ENCODE peak calls at places on chromosomes 13 and 19, in six cellular contexts. M, Q, P, I, Y and G are unnamed samples.

GRCh38 chr13:30312859-30313258 is 5.5 kb upstream of the KATNAL1 start:
- DNase-seq in M (no peak), P (no peak), Q (no peak), Y (no peak), I (no peak), G (no peak)

GRCh38 chr13:44416297-44416696 is 42.7 kb downstream of the SERP2 start:
- DNase-seq in I (no peak), P (no peak), Y (no peak), Q (no peak), M (no peak), G (no peak)

GRCh38 chr13:88424463-88424862 is 753.3 kb downstream of the SLITRK5 start:
- DNase-seq in M (no peak), Q (no peak), P (no peak), Y (no peak), I (no peak), G (no peak)

GRCh38 chr13:51958217-51958547 is 53.1 kb downstream of the ATP7B start:
- DNase-seq in M (no peak), P (no peak), Q (no peak), I (no peak), Y (no peak), G (no peak)

GRCh38 chr19:54554896-54555295 is 18.7 kb upstream of the LILRA2 start:
- DNase-seq in Y (no peak), I (no peak), P (no peak), Q (no peak), M (no peak), G (no peak)

GRCh38 chr19:12837225-12837624 is 1.1 kb upstream of the MAST1 start:
- DNase-seq in P (no peak), Y (no peak), M (no peak), I (no peak), Q (no peak), G (no peak)

GRCh38 chr13:73608731-73609485 is 525.3 kb downstream of the KLF12 start:
- DNase-seq in Y (no peak), P (peak; percentile 37), Q (no peak), I (no peak), M (no peak), G (no peak)

GRCh38 chr19:47094557-47095517 is 18.7 kb downstream of the ZC3H4 start:
- DNase-seq in I (no peak), Y (no peak), M (no peak), P (peak; percentile 81), Q (no peak), G (no peak)

GRCh38 chr19:55376381-55376933 is at the start of gene TMEM190:
- DNase-seq in Y (no peak), I (no peak), Q (no peak), M (no peak), P (no peak), G (no peak)

GRCh38 chr13:75761373-75761772 is 125.2 kb downstream of the LMO7 start:
- DNase-seq in Q (no peak), I (no peak), P (no peak), Y (no peak), M (no peak), G (no peak)

GRCh38 chr13:87052731-87053130 is 618.4 kb upstream of the SLITRK5 start:
- DNase-seq in Q (no peak), P (no peak), I (peak; percentile 74), Y (no peak), M (no peak), G (no peak)

GRCh38 chr13:97344250-97345175 is 89.5 kb upstream of the RAP2A start:
- DNase-seq in Y (no peak), P (peak; percentile 38), Q (no peak), M (peak; percentile 36), I (peak; percentile 75), G (no peak)

GRCh38 chr19:35292421-35292820 is 460 bp downstream of the MAG start:
- DNase-seq in P (no peak), Q (no peak), M (no peak), Y (no peak), I (no peak), G (no peak)

GRCh38 chr19:32878988-32879387 is 9.4 kb upstream of the SLC7A9 start:
- DNase-seq in Q (no peak), M (no peak), I (no peak), P (no peak), Y (no peak), G (no peak)

GRCh38 chr19:32971715-32972540 is at the start of the genes CEP89 and FAAP24:
- DNase-seq in Q (peak; percentile 99), M (peak; percentile 98), Y (peak; percentile 95), I (peak; percentile 99), P (peak; percentile 98), G (peak; percentile 99)

GRCh38 chr19:11995174-11995573 is 30.3 kb downstream of the ZNF763 start:
- DNase-seq in I (peak; percentile 38), P (no peak), M (no peak), Q (no peak), Y (no peak), G (no peak)

GRCh38 chr13:114310961-114311360 is 3.3 kb upstream of the CHAMP1 start:
- DNase-seq in Y (no peak), M (no peak), Q (no peak), I (no peak), P (no peak), G (peak; percentile 37)

GRCh38 chr13:110118106-110118505 is 188.9 kb downstream of the COL4A1 start:
- DNase-seq in I (no peak), Y (no peak), Q (no peak), M (no peak), P (no peak), G (no peak)

GRCh38 chr19:10418281-10419199 is 1.8 kb upstream of the PDE4A start:
- DNase-seq in P (no peak), I (no peak), M (no peak), Y (no peak), Q (no peak), G (no peak)

DNA sequence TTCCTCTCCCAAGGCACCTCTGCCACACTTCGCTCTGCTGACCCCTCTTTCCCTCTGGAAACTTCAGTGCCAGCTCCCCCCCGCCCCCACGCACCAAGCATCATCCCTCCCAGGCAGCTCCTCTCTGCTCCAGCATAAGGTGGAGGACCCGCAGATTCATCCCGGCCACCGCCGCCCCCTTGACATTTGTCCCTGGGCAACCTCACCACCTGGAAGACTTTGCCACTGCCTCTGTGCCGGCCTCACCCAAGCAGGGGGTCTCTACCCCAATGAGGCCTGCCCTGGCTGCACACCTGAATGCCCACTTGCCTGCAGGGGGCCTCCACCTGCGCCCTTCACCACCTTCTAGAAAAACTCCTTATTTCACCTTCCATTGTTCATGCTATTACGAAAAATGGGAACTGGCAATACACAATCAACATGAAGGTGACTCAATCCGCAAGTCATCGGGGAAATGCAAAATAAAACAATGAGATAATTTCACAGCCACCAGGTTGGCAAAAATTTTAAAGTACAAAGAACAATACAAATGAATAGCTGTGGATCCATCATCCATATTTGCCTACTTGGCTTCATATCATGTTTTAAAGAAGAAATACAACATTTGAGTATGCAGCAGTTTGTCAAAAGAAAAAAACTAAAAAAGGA is 21.9 kb downstream of the CCNE1 start:
- DNase-seq in Y (no peak), P (no peak), M (no peak), I (no peak), Q (no peak), G (no peak)
- TF ChIP-seq CTCF in Y (no peak), P (no peak), M (no peak), I (no peak), Q (no peak), G (no peak)

GRCh38 chr13:66489172-66489571 is 741.0 kb downstream of the PCDH9 start:
- DNase-seq in Y (no peak), P (no peak), M (no peak), Q (no peak), I (no peak), G (no peak)
- TF ChIP-seq CTCF in Y (no peak), P (no peak), M (no peak), Q (no peak), I (no peak), G (no peak)

GRCh38 chr19:50798943-50799851 is 9.0 kb downstream of the ACP4 start:
- DNase-seq in M (no peak), Y (no peak), P (no peak), I (no peak), Q (no peak), G (no peak)

GRCh38 chr19:50801107-50801506 is 10.9 kb downstream of the ACP4 start:
- DNase-seq in Q (no peak), I (no peak), P (no peak), Y (no peak), M (no peak), G (no peak)

GRCh38 chr19:50808856-50809255 is 14.7 kb downstream of the KLK1 start:
- DNase-seq in I (no peak), P (no peak), M (no peak), Q (no peak), Y (no peak), G (no peak)

GRCh38 chr19:50803633-50804419 is 13.6 kb downstream of the ACP4 start:
- DNase-seq in M (no peak), I (peak; percentile 10), P (no peak), Y (no peak), Q (no peak), G (no peak)

DNA sequence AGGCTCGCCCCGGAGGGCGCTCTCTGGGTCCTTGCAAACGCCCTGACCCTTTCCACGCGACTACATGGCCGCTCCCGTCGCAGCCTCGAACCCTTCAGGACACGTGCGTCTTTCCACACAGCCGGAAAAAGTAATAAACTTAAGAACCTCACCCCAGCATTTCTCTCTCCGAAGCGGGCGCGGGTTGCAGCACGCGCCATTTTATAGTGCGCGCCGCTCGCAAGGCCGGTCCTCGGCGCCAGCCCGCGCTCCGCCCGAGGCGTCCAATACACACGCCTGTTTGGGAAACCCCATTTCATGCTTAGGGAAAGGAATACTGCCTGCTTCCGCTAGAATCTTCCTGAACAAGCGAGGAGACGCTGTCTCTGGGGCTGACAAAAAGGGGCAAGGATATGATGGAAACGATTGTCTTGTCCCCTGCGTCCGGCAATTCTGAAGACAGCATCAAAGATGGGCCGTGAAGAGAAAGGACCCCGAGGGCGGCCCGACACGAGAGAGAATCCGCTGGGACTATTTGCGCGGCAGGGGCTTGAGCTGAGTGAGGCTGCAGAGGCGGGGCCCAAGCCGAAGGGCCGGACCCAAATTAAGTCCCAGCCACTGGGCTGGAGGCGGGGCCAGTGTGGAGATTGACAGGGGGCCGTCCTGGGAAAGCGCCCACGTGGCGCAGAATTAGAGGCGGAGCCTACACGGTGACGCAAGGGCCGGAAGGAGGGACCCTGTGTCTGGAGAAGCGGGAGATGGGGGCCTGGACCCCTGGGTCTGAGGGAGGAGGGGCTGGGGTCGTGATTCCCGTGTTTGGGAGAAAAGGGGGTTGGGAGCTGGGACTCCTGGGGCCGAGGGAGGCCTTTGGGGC is 14.4 kb downstream of the ACP4 start:
- DNase-seq in M (peak; percentile 97), Q (peak; percentile 98), Y (peak; percentile 95), I (peak; percentile 98), P (peak; percentile 99), G (peak; percentile 98)
- TF ChIP-seq CTCF in M (no peak), Q (no peak), Y (no peak), I (no peak), P (no peak), G (no peak)

GRCh38 chr19:3535235-3535921 is 3.6 kb upstream of the TEKTIP1 start:
- DNase-seq in I (no peak), P (no peak), Q (no peak), M (no peak), Y (no peak), G (no peak)

GRCh38 chr19:3532154-3533019 is 6.6 kb upstream of the TEKTIP1 start:
- DNase-seq in Q (no peak), M (no peak), Y (no peak), P (no peak), I (no peak), G (no peak)

GRCh38 chr19:3533020-3533408 is 6.0 kb upstream of the TEKTIP1 start:
- DNase-seq in I (no peak), M (no peak), P (no peak), Q (no peak), Y (no peak), G (no peak)

GRCh38 chr19:3534375-3535234 is 4.4 kb upstream of the TEKTIP1 start:
- DNase-seq in I (no peak), P (no peak), Q (no peak), Y (no peak), M (no peak), G (no peak)

GRCh38 chr19:3533563-3534216 is 5.3 kb upstream of the TEKTIP1 start:
- DNase-seq in M (no peak), P (no peak), Q (no peak), I (no peak), Y (no peak), G (no peak)
- TF ChIP-seq CTCF in M (no peak), P (no peak), Q (no peak), I (no peak), Y (no peak), G (no peak)